ENCODE peak calls at places on chromosomes 7 and 10, in eight cellular contexts. J is IMR-90, S is AG04450, B is transverse colon, F is heart left ventricle, V is fibroblast of mammary gland, T is PC-9, P is thoracic aorta. L is an unnamed sample.

GRCh38 chr7:139725843-139726484 is 51.8 kb downstream of the HIPK2 start:
- DNase-seq in J (no peak), S (no peak), B (peak), F (no peak), V (no peak), T (no peak), P (no peak), L (no peak)

GRCh38 chr7:116337800-116338199 is 127.5 kb downstream of the TES start:
- DNase-seq in J (peak), S (no peak), B (no peak), F (no peak), V (no peak), T (no peak), P (no peak), L (no peak)

GRCh38 chr10:133335238-133336122 is 1.2 kb downstream of the CALY start:
- DNase-seq in J (peak), S (no peak), B (peak), F (no peak), V (peak), T (no peak), P (no peak), L (no peak)

GRCh38 chr7:34155225-34155908 is 250.0 kb downstream of the BMPER start:
- DNase-seq in J (peak), S (peak), B (no peak), F (no peak), V (peak), T (no peak), P (no peak), L (peak)

GRCh38 chr10:58453098-58453497 is 59.6 kb upstream of the BICC1 start:
- DNase-seq in J (no peak), S (no peak), B (no peak), F (no peak), V (no peak), T (no peak), P (no peak), L (no peak)

GRCh38 chr7:141697211-141697871 is 4.6 kb downstream of the DENND11 start:
- DNase-seq in J (peak), S (peak), B (no peak), F (no peak), V (peak), T (peak), P (no peak), L (no peak)

GRCh38 chr10:14548970-14549369 is 218.2 kb upstream of the FRMD4A start:
- DNase-seq in J (no peak), S (no peak), B (no peak), F (no peak), V (no peak), T (no peak), P (no peak), L (no peak)

GRCh38 chr7:1493571-1493970 is 10.6 kb downstream of the INTS1 start:
- DNase-seq in J (no peak), S (no peak), B (no peak), F (no peak), V (no peak), T (no peak), P (no peak), L (no peak)

GRCh38 chr10:132595021-132595420 is 57.4 kb downstream of the INPP5A start:
- DNase-seq in J (no peak), S (no peak), B (no peak), F (peak), V (no peak), T (no peak), P (no peak), L (no peak)

GRCh38 chr7:141203177-141203576 is 129.3 kb downstream of the TMEM178B start:
- DNase-seq in J (no peak), S (no peak), B (no peak), F (no peak), V (no peak), T (no peak), P (no peak), L (no peak)

GRCh38 chr7:158931899-158932298 is 75.5 kb downstream of the DYNC2I1 start:
- DNase-seq in J (no peak), S (no peak), B (no peak), F (no peak), V (no peak), T (no peak), P (no peak), L (no peak)

GRCh38 chr10:71486465-71487114 is 89.9 kb downstream of the CDH23 start:
- DNase-seq in J (peak), S (no peak), B (peak), F (no peak), V (peak), T (peak), P (no peak), L (no peak)

GRCh38 chr7:121961491-121961890 is 88.5 kb downstream of the PTPRZ1 start:
- DNase-seq in J (no peak), S (no peak), B (no peak), F (no peak), V (peak), T (no peak), P (no peak), L (no peak)

GRCh38 chr10:70722820-70723424 is 50.6 kb downstream of the ADAMTS14 start:
- DNase-seq in J (peak), S (no peak), B (no peak), F (no peak), V (peak), T (peak), P (no peak), L (no peak)

GRCh38 chr7:144653449-144653848 is 182.4 kb downstream of the TPK1 start:
- DNase-seq in J (no peak), S (no peak), B (no peak), F (no peak), V (no peak), T (no peak), P (no peak), L (no peak)

GRCh38 chr10:124565565-124566221 is 104.1 kb downstream of the LHPP start:
- DNase-seq in J (no peak), S (no peak), B (no peak), F (peak), V (peak), T (peak), P (no peak), L (no peak)
- TF ChIP-seq CTCF in J (peak), S (peak), B (no peak), F (peak), V (peak), T (no peak), P (peak), L (no peak)

DNA sequence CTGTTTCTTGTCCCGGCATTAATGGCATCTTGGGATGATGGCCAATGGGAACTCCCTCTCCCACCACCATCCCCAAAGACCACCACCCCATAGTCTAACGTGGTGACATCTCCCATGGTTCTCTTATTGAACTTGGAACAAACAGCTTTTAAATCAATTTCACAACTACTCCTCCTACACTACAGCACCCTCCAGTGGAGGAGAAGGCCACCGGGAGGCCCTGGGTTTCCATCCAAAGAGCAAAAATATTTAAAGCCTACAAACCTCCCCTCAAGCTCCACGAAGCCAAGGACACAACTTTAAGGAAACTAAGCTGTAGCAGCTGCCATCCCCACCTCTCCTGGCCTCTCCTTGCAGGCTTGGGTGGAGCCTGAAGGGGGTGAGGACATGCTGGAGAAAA is 94.1 kb upstream of the LANCL2 start:
- DNase-seq in J (peak), S (no peak), B (no peak), F (no peak), V (peak), T (peak), P (no peak), L (no peak)
- TF ChIP-seq CTCF in J (peak), S (peak), B (no peak), F (no peak), V (peak), T (peak), P (no peak), L (no peak)

GRCh38 chr7:93307131-93307660 is 75.0 kb downstream of the VPS50 start:
- DNase-seq in J (peak), S (peak), B (no peak), F (no peak), V (peak), T (no peak), P (no peak), L (no peak)
- TF ChIP-seq CTCF in J (no peak), S (no peak), B (no peak), F (no peak), V (no peak), T (no peak), P (no peak), L (no peak)

GRCh38 chr7:7795203-7795602 is 76.8 kb upstream of the RPA3 start:
- DNase-seq in J (peak), S (no peak), B (no peak), F (no peak), V (no peak), T (no peak), P (no peak), L (no peak)
- TF ChIP-seq CTCF in J (no peak), S (no peak), B (no peak), F (no peak), V (no peak), T (no peak), P (no peak), L (no peak)

GRCh38 chr7:131008840-131009651 is 275.0 kb upstream of the KLF14 start:
- DNase-seq in J (peak), S (no peak), B (no peak), F (no peak), V (peak), T (no peak), P (no peak), L (no peak)

GRCh38 chr7:131010714-131011436 is 276.9 kb upstream of the KLF14 start:
- DNase-seq in J (peak), S (no peak), B (no peak), F (no peak), V (peak), T (no peak), P (no peak), L (no peak)

GRCh38 chr7:131004371-131004770 is 270.4 kb upstream of the KLF14 start:
- DNase-seq in J (no peak), S (no peak), B (no peak), F (no peak), V (no peak), T (no peak), P (no peak), L (no peak)

GRCh38 chr7:131010029-131010705 is 276.2 kb upstream of the KLF14 start:
- DNase-seq in J (no peak), S (no peak), B (no peak), F (no peak), V (no peak), T (no peak), P (no peak), L (no peak)

DNA sequence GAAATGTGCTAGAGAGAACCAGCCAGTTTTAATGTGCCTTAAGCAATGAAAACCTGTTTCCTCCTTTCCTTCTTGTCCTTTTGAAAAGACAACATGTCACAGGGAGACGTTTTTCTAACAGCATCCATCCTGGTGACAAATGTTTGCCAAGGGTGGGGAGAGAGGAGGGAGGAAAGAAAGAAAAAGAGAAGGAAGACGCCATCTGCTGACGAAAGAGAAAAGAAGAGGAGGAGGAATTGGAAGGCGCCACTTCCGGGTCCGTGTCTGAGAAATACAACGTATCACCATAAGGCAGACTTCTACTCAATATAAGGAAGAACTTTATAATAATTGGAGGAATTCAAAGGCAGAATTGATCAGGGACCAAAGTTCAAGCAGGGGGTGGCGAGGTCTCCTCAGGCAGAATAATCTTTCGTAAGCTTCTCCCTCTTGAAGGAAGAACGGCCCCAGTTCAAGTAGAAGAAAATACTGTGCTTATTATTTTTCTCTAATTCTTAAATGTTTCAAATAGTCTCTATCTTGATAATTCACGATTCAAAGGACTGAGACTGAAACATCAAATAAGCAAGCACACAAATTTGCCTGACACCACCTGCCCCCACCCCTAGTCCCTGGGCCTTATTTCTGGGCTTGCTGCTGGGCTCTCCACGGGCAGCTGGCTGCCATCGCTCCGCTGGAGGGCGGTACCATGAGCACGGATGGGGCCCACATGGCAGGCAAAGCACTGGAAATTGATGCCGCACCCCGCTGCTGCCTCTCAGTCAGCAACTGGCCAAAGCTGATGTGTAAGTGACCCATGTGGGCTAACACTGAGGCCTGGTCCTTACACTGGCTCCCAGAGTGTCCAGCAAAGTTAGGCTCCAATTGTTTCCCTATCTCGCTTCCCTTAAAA is 273.7 kb upstream of the KLF14 start:
- DNase-seq in J (peak), S (no peak), B (peak), F (no peak), V (peak), T (peak), P (no peak), L (peak)
- TF ChIP-seq CTCF in J (peak), S (peak), B (peak), F (peak), V (peak), T (peak), P (peak), L (peak)

GRCh38 chr7:89775459-89775858 is 378.8 kb upstream of the STEAP1 start:
- DNase-seq in J (no peak), S (no peak), B (no peak), F (no peak), V (no peak), T (no peak), P (no peak), L (no peak)

GRCh38 chr7:89770156-89770555 is 384.1 kb upstream of the STEAP1 start:
- DNase-seq in J (no peak), S (no peak), B (no peak), F (no peak), V (no peak), T (no peak), P (no peak), L (no peak)

GRCh38 chr7:89773594-89773993 is 380.7 kb upstream of the STEAP1 start:
- DNase-seq in J (no peak), S (no peak), B (no peak), F (no peak), V (no peak), T (no peak), P (no peak), L (no peak)

GRCh38 chr7:89772276-89772675 is 382.0 kb upstream of the STEAP1 start:
- DNase-seq in J (no peak), S (no peak), B (no peak), F (no peak), V (no peak), T (no peak), P (no peak), L (no peak)

DNA sequence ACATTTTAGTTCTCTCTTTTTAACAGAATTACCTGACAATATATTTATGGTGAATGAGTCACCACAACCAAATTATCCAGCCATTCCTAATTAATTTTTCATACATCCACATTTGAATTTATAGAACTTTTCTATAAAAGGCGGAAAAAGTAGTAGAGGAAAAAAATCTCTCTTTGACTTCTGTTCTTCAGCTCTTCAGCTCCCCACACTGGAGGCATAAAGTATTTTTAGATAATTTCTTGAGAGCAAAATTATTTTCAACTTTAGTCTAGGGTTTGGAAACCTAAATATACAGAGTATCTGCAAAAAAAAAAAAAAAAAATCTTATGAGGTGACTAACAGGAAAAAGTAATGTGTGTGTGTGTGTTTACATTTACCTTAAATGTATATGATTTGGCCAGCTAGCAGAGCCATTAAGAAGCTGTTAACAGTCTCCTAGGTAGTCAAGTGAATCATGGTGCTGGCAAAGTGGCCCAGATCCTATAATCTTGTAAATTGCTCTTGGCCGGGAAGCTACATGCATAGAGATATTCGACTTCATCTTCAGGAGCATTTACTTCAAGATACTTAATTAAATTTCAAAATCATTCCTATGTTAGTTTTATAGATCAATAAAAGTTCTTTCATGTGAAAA is 383.1 kb upstream of the STEAP1 start:
- DNase-seq in J (no peak), S (no peak), B (no peak), F (no peak), V (no peak), T (no peak), P (no peak), L (no peak)
- TF ChIP-seq CTCF in J (no peak), S (no peak), B (no peak), F (no peak), V (peak), T (peak), P (no peak), L (no peak)

GRCh38 chr7:98250789-98251188 is 1.2 kb downstream of the TECPR1 start:
- DNase-seq in J (no peak), S (no peak), B (peak), F (no peak), V (no peak), T (peak), P (no peak), L (no peak)
- TF ChIP-seq CTCF in J (no peak), S (no peak), B (no peak), F (no peak), V (no peak), T (no peak), P (no peak), L (no peak)